ENCODE peak calls at places on chromosomes 6 and 20, in seven cellular contexts. One of them, this sample, is unnamed.

GRCh38 chr6:53257533-53257932 is 91.2 kb downstream of the ELOVL5 start:
- DNase-seq in Peyer's patch: no peak
- DNase-seq in HepG2: no peak
- DNase-seq in stomach: no peak
- DNase-seq in IMR-90: no peak
- DNase-seq in HCT116: no peak
- DNase-seq in uterus: no peak
- DNase-seq in this sample: no peak

GRCh38 chr20:23046431-23046830 is 3.0 kb downstream of the THBD start:
- DNase-seq in Peyer's patch: no peak
- DNase-seq in HepG2: no peak
- DNase-seq in stomach: no peak
- DNase-seq in IMR-90: no peak
- DNase-seq in HCT116: no peak
- DNase-seq in uterus: no peak
- DNase-seq in this sample: no peak

GRCh38 chr20:63323298-63323820 is 30.4 kb downstream of the COL20A1 start:
- DNase-seq in Peyer's patch: no peak
- DNase-seq in HepG2: no peak
- DNase-seq in stomach: no peak
- DNase-seq in IMR-90: no peak
- DNase-seq in HCT116: no peak
- DNase-seq in uterus: no peak
- DNase-seq in this sample: no peak

GRCh38 chr6:125196613-125197012 is 43.0 kb downstream of the TPD52L1 start:
- DNase-seq in Peyer's patch: no peak
- DNase-seq in HepG2: no peak
- DNase-seq in stomach: no peak
- DNase-seq in IMR-90: no peak
- DNase-seq in HCT116: no peak
- DNase-seq in uterus: no peak
- DNase-seq in this sample: no peak

GRCh38 chr6:113291751-113292445 is 565.2 kb upstream of the MARCKS start:
- DNase-seq in Peyer's patch: no peak
- DNase-seq in HepG2: no peak
- DNase-seq in stomach: no peak
- DNase-seq in IMR-90: peak; percentile 51
- DNase-seq in HCT116: no peak
- DNase-seq in uterus: no peak
- DNase-seq in this sample: no peak

GRCh38 chr6:147826698-147827097 is 318.2 kb downstream of the SAMD5 start:
- DNase-seq in Peyer's patch: no peak
- DNase-seq in HepG2: no peak
- DNase-seq in stomach: no peak
- DNase-seq in IMR-90: no peak
- DNase-seq in HCT116: no peak
- DNase-seq in uterus: no peak
- DNase-seq in this sample: no peak

GRCh38 chr20:40279390-40279789 is 409.6 kb downstream of the MAFB start:
- DNase-seq in Peyer's patch: no peak
- DNase-seq in HepG2: no peak
- DNase-seq in stomach: no peak
- DNase-seq in IMR-90: peak; percentile 45
- DNase-seq in HCT116: no peak
- DNase-seq in uterus: peak; percentile 61
- DNase-seq in this sample: no peak

GRCh38 chr6:88124925-88125557 is 41.1 kb downstream of the CNR1 start:
- DNase-seq in Peyer's patch: no peak
- DNase-seq in HepG2: no peak
- DNase-seq in stomach: no peak
- DNase-seq in IMR-90: no peak
- DNase-seq in HCT116: no peak
- DNase-seq in uterus: no peak
- DNase-seq in this sample: peak; percentile 13

GRCh38 chr20:3106185-3106584 is 21.7 kb upstream of the AVP start:
- DNase-seq in Peyer's patch: no peak
- DNase-seq in HepG2: no peak
- DNase-seq in stomach: no peak
- DNase-seq in IMR-90: no peak
- DNase-seq in HCT116: no peak
- DNase-seq in uterus: no peak
- DNase-seq in this sample: no peak

GRCh38 chr6:136551103-136551502 is 881 bp upstream of the MAP7 start:
- DNase-seq in Peyer's patch: no peak
- DNase-seq in HepG2: no peak
- DNase-seq in stomach: no peak
- DNase-seq in IMR-90: no peak
- DNase-seq in HCT116: no peak
- DNase-seq in uterus: no peak
- DNase-seq in this sample: no peak

GRCh38 chr6:155882527-155883333 is 427.1 kb upstream of the NOX3 start:
- DNase-seq in Peyer's patch: no peak
- DNase-seq in HepG2: no peak
- DNase-seq in stomach: no peak
- DNase-seq in IMR-90: peak; percentile 21
- DNase-seq in HCT116: no peak
- DNase-seq in uterus: no peak
- DNase-seq in this sample: no peak

GRCh38 chr6:155883334-155883731 is 427.7 kb upstream of the NOX3 start:
- DNase-seq in Peyer's patch: no peak
- DNase-seq in HepG2: no peak
- DNase-seq in stomach: no peak
- DNase-seq in IMR-90: no peak
- DNase-seq in HCT116: no peak
- DNase-seq in uterus: no peak
- DNase-seq in this sample: no peak

GRCh38 chr6:155881845-155882526 is 426.3 kb upstream of the NOX3 start:
- DNase-seq in Peyer's patch: no peak
- DNase-seq in HepG2: no peak
- DNase-seq in stomach: no peak
- DNase-seq in IMR-90: no peak
- DNase-seq in HCT116: no peak
- DNase-seq in uterus: no peak
- DNase-seq in this sample: no peak

GRCh38 chr6:155880905-155881304 is 425.3 kb upstream of the NOX3 start:
- DNase-seq in Peyer's patch: no peak
- DNase-seq in HepG2: no peak
- DNase-seq in stomach: no peak
- DNase-seq in IMR-90: peak; percentile 47
- DNase-seq in HCT116: no peak
- DNase-seq in uterus: no peak
- DNase-seq in this sample: no peak

DNA sequence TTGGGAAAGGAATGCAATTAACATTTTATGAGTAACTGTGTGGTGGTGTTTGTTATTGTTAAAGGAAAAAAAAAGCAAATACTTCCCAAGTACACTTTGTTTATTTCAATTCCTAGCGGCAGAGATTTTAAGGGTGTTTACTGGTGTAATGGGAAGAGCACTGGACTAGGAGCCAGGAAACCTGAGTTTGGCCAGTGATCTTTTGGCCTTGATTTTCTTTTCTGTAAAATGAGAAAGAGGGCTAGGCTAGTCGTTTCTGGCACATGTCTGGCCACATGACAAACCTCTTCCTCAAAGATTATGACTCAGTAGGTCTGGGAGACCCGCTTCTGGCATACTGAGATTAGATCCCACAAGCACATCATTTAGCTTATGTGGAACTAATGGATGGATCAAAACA is 428.1 kb upstream of the NOX3 start:
- DNase-seq in Peyer's patch: no peak
- DNase-seq in HepG2: no peak
- DNase-seq in stomach: no peak
- DNase-seq in IMR-90: peak; percentile 76
- DNase-seq in HCT116: no peak
- DNase-seq in uterus: no peak
- DNase-seq in this sample: no peak
- TF ChIP-seq POLR2A in Peyer's patch: no peak
- TF ChIP-seq POLR2A in HepG2: no peak
- TF ChIP-seq POLR2A in stomach: no peak
- TF ChIP-seq POLR2A in IMR-90: no peak
- TF ChIP-seq POLR2A in HCT116: no peak
- TF ChIP-seq POLR2A in uterus: no peak
- TF ChIP-seq POLR2A in this sample: no peak

DNA sequence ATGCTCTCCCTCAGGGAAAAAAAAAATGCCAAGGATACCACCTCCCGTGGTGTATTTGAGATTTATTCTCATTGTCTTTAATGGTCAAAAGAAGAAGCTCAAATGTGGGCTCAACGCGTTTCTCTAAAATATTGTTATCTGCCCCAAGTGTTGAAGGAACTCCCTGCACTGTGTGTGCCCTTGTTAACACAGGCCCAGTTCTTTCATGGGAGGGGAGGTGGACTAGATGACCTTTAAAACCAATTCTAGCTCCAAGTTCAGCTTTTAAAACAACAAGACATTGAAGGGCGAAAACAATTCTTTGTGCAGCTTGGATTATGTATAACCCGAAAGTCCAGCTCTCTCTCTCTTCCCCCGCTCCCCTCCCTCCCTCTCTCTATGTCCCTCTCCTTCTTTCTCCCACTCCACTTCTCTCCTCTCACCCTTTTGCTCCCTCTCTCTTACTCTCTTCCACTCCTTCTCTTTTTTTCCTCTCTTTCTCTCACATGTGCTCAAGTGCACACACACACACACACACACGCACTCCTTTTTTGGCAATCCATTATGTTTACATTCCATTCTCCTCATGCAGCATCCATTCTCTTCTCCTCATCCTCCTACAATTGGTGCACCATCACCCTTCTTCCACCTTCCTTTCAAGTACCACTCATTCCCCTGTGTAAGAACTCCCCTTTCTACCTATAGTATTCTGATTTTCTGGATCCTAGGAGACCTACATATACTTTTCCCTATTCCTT is 8.5 kb downstream of the HLA-DMB start:
- DNase-seq in Peyer's patch: no peak
- DNase-seq in HepG2: no peak
- DNase-seq in stomach: no peak
- DNase-seq in IMR-90: peak; percentile 76
- DNase-seq in HCT116: no peak
- DNase-seq in uterus: no peak
- DNase-seq in this sample: no peak
- TF ChIP-seq POLR2A in Peyer's patch: no peak
- TF ChIP-seq POLR2A in HepG2: no peak
- TF ChIP-seq POLR2A in stomach: no peak
- TF ChIP-seq POLR2A in IMR-90: no peak
- TF ChIP-seq POLR2A in HCT116: no peak
- TF ChIP-seq POLR2A in uterus: no peak
- TF ChIP-seq POLR2A in this sample: no peak

DNA sequence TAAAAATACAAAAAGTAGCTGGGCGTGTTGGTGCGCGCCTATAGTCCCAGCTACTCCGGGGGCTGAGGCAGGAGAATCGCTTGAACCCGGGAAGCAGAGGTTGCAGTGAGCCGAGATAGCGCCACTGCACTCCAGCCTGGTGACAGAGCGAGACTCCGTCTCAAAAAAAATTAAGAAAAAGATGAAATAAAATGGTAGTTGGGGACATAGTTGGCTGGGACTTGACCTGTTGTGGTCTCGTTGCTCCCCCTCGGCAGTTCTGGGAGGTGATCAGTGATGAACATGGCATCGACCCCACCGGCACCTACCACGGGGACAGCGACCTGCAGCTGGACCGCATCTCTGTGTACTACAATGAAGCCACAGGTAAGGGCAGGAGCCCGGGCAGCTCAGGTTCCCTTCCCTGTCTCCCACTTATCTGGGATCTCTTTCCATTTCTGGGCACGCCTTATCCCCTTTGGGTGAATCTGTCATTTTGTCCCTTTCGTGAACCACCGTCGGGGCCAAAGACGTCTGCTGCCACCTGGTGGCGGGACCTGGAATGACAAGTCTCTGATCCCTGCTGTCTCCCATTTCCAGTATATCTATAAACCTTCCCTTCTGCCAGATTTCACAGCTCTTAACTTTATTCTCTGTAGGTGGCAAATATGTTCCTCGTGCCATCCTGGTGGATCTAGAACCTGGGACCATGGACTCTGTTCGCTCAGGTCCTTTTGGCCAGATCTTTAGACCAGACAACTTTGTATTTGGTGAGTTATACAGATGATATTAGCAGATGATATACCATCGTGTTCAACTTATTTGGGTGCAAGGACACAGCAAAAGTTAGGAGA is 2.3 kb downstream of the TUBB start:
- DNase-seq in Peyer's patch: peak; percentile 94
- DNase-seq in HepG2: peak; percentile 82
- DNase-seq in stomach: peak; percentile 88
- DNase-seq in IMR-90: peak; percentile 69
- DNase-seq in HCT116: peak; percentile 62
- DNase-seq in uterus: peak; percentile 80
- DNase-seq in this sample: peak; percentile 84
- TF ChIP-seq POLR2A in Peyer's patch: no peak
- TF ChIP-seq POLR2A in HepG2: peak; percentile 63
- TF ChIP-seq POLR2A in stomach: no peak
- TF ChIP-seq POLR2A in IMR-90: no peak
- TF ChIP-seq POLR2A in HCT116: no peak
- TF ChIP-seq POLR2A in uterus: no peak
- TF ChIP-seq POLR2A in this sample: no peak

GRCh38 chr20:6041808-6042265 is 12.0 kb downstream of the LRRN4 start:
- DNase-seq in Peyer's patch: no peak
- DNase-seq in HepG2: no peak
- DNase-seq in stomach: no peak
- DNase-seq in IMR-90: no peak
- DNase-seq in HCT116: no peak
- DNase-seq in uterus: no peak
- DNase-seq in this sample: no peak
- TF ChIP-seq POLR2A in Peyer's patch: no peak
- TF ChIP-seq POLR2A in HepG2: no peak
- TF ChIP-seq POLR2A in stomach: no peak
- TF ChIP-seq POLR2A in IMR-90: no peak
- TF ChIP-seq POLR2A in HCT116: no peak
- TF ChIP-seq POLR2A in uterus: no peak
- TF ChIP-seq POLR2A in this sample: no peak

DNA sequence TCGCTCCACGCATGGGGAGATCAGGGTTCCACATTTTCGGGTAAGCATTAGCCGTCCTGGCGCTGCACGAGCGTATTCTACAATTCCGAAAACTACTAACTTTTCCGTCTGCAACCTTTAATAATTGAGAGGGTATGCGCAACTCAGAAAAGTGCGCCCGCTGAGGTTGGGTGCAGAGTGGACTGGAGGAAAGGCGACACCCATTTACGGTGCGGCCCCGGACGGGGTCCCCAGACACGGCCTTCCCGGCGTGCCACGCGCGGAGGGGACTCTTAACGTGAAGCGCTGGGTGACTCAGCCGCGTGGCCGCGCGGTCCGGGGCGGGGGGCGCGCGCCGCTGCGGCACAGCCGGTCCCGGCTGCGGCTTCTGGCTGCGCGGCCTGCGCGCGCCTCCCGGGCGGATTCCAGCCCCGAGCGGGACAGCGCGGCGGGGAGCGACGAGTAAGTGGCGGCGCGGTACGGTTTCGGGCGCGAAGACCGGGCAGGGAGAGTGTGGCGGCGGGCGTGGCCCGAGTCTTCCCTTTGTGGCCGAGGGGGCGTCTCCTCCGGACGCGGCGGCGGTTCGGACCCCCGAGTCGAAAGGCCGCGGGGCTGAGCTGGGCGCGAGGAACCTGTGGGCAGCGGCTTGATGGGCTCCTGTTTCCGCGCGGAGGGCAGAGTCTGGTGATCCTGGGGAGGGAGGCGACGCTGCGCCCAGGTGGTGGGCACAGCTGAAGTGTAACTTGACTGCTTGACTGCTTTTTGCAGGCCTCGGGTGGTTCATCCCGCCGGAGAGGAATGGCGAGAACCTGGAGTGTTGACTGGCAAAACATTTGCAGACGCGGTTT is at the start of the genes KCTD20 and PXT1:
- DNase-seq in Peyer's patch: peak; percentile 94
- DNase-seq in HepG2: peak; percentile 86
- DNase-seq in stomach: peak; percentile 90
- DNase-seq in IMR-90: peak; percentile 88
- DNase-seq in HCT116: peak; percentile 75
- DNase-seq in uterus: peak; percentile 85
- DNase-seq in this sample: peak; percentile 97
- TF ChIP-seq POLR2A in Peyer's patch: peak; percentile 62
- TF ChIP-seq POLR2A in HepG2: peak; percentile 89
- TF ChIP-seq POLR2A in stomach: no peak
- TF ChIP-seq POLR2A in IMR-90: peak; percentile 91
- TF ChIP-seq POLR2A in HCT116: peak; percentile 57
- TF ChIP-seq POLR2A in uterus: peak; percentile 78
- TF ChIP-seq POLR2A in this sample: peak; percentile 97

This sample was measured in erythroblast.